ENCODE peak calls at places on chromosomes 6 and 20, in five cellular contexts. One of them, this sample, is unnamed.

GRCh38 chr6:150719099-150719767 is 119.5 kb downstream of the PLEKHG1 start:
- DNase-seq in fibroblast of the conjunctiva: no peak
- DNase-seq in effector memory CD8-positive, alpha-beta T cell: no peak
- DNase-seq in central memory CD4-positive, alpha-beta T cell: no peak
- DNase-seq in stimulated activated CD8-positive, alpha-beta memory T cell treated with anti-CD3 and anti-CD28 coated beads, Interleukin-15, amount 100 ng/mL, for 48 hours: no peak
- DNase-seq in this sample: no peak

GRCh38 chr20:49286689-49287551 is 9.1 kb upstream of the ZNFX1 start:
- DNase-seq in fibroblast of the conjunctiva: no peak
- DNase-seq in effector memory CD8-positive, alpha-beta T cell: no peak
- DNase-seq in central memory CD4-positive, alpha-beta T cell: no peak
- DNase-seq in stimulated activated CD8-positive, alpha-beta memory T cell treated with anti-CD3 and anti-CD28 coated beads, Interleukin-15, amount 100 ng/mL, for 48 hours: no peak
- DNase-seq in this sample: no peak

GRCh38 chr20:5843054-5843731 is 93.0 kb downstream of the SHLD1 start:
- DNase-seq in fibroblast of the conjunctiva: no peak
- DNase-seq in effector memory CD8-positive, alpha-beta T cell: no peak
- DNase-seq in central memory CD4-positive, alpha-beta T cell: peak
- DNase-seq in stimulated activated CD8-positive, alpha-beta memory T cell treated with anti-CD3 and anti-CD28 coated beads, Interleukin-15, amount 100 ng/mL, for 48 hours: no peak
- DNase-seq in this sample: no peak

GRCh38 chr6:126919947-126920346 is 198.5 kb upstream of the RSPO3 start:
- DNase-seq in fibroblast of the conjunctiva: peak
- DNase-seq in effector memory CD8-positive, alpha-beta T cell: no peak
- DNase-seq in central memory CD4-positive, alpha-beta T cell: no peak
- DNase-seq in stimulated activated CD8-positive, alpha-beta memory T cell treated with anti-CD3 and anti-CD28 coated beads, Interleukin-15, amount 100 ng/mL, for 48 hours: no peak
- DNase-seq in this sample: peak

GRCh38 chr20:24134284-24134683 is 145.7 kb upstream of the GGTLC1 start:
- DNase-seq in fibroblast of the conjunctiva: no peak
- DNase-seq in effector memory CD8-positive, alpha-beta T cell: no peak
- DNase-seq in central memory CD4-positive, alpha-beta T cell: no peak
- DNase-seq in stimulated activated CD8-positive, alpha-beta memory T cell treated with anti-CD3 and anti-CD28 coated beads, Interleukin-15, amount 100 ng/mL, for 48 hours: no peak
- DNase-seq in this sample: no peak

GRCh38 chr6:12679291-12679690 is 37.3 kb upstream of the PHACTR1 start:
- DNase-seq in fibroblast of the conjunctiva: no peak
- DNase-seq in effector memory CD8-positive, alpha-beta T cell: no peak
- DNase-seq in central memory CD4-positive, alpha-beta T cell: no peak
- DNase-seq in stimulated activated CD8-positive, alpha-beta memory T cell treated with anti-CD3 and anti-CD28 coated beads, Interleukin-15, amount 100 ng/mL, for 48 hours: no peak
- DNase-seq in this sample: no peak

GRCh38 chr6:146543940-146544661 is 468 bp downstream of the RAB32 start:
- DNase-seq in fibroblast of the conjunctiva: no peak
- DNase-seq in effector memory CD8-positive, alpha-beta T cell: no peak
- DNase-seq in central memory CD4-positive, alpha-beta T cell: no peak
- DNase-seq in stimulated activated CD8-positive, alpha-beta memory T cell treated with anti-CD3 and anti-CD28 coated beads, Interleukin-15, amount 100 ng/mL, for 48 hours: no peak
- DNase-seq in this sample: peak

GRCh38 chr6:37052027-37052628 is 46.7 kb downstream of the FGD2 start:
- DNase-seq in fibroblast of the conjunctiva: no peak
- DNase-seq in effector memory CD8-positive, alpha-beta T cell: no peak
- DNase-seq in central memory CD4-positive, alpha-beta T cell: no peak
- DNase-seq in stimulated activated CD8-positive, alpha-beta memory T cell treated with anti-CD3 and anti-CD28 coated beads, Interleukin-15, amount 100 ng/mL, for 48 hours: no peak
- DNase-seq in this sample: no peak

GRCh38 chr20:8527998-8528397 is 395.9 kb downstream of the PLCB1 start:
- DNase-seq in fibroblast of the conjunctiva: peak
- DNase-seq in effector memory CD8-positive, alpha-beta T cell: no peak
- DNase-seq in central memory CD4-positive, alpha-beta T cell: no peak
- DNase-seq in stimulated activated CD8-positive, alpha-beta memory T cell treated with anti-CD3 and anti-CD28 coated beads, Interleukin-15, amount 100 ng/mL, for 48 hours: no peak
- DNase-seq in this sample: peak

GRCh38 chr6:151807513-151808330 is at the start of gene ESR1:
- DNase-seq in fibroblast of the conjunctiva: peak
- DNase-seq in effector memory CD8-positive, alpha-beta T cell: no peak
- DNase-seq in central memory CD4-positive, alpha-beta T cell: no peak
- DNase-seq in stimulated activated CD8-positive, alpha-beta memory T cell treated with anti-CD3 and anti-CD28 coated beads, Interleukin-15, amount 100 ng/mL, for 48 hours: no peak
- DNase-seq in this sample: peak

GRCh38 chr6:33967266-33967767 is 163.5 kb upstream of the MLN start:
- DNase-seq in fibroblast of the conjunctiva: no peak
- DNase-seq in effector memory CD8-positive, alpha-beta T cell: no peak
- DNase-seq in central memory CD4-positive, alpha-beta T cell: no peak
- DNase-seq in stimulated activated CD8-positive, alpha-beta memory T cell treated with anti-CD3 and anti-CD28 coated beads, Interleukin-15, amount 100 ng/mL, for 48 hours: no peak
- DNase-seq in this sample: no peak

GRCh38 chr20:64156136-64156885 is 7.9 kb upstream of the MYT1 start:
- DNase-seq in fibroblast of the conjunctiva: no peak
- DNase-seq in effector memory CD8-positive, alpha-beta T cell: no peak
- DNase-seq in central memory CD4-positive, alpha-beta T cell: no peak
- DNase-seq in stimulated activated CD8-positive, alpha-beta memory T cell treated with anti-CD3 and anti-CD28 coated beads, Interleukin-15, amount 100 ng/mL, for 48 hours: no peak
- DNase-seq in this sample: no peak

GRCh38 chr6:17101422-17102257 is at the start of gene STMND1:
- DNase-seq in fibroblast of the conjunctiva: no peak
- DNase-seq in effector memory CD8-positive, alpha-beta T cell: no peak
- DNase-seq in central memory CD4-positive, alpha-beta T cell: no peak
- DNase-seq in stimulated activated CD8-positive, alpha-beta memory T cell treated with anti-CD3 and anti-CD28 coated beads, Interleukin-15, amount 100 ng/mL, for 48 hours: no peak
- DNase-seq in this sample: no peak

GRCh38 chr20:53146201-53146891 is 174.2 kb downstream of the TSHZ2 start:
- DNase-seq in fibroblast of the conjunctiva: no peak
- DNase-seq in effector memory CD8-positive, alpha-beta T cell: no peak
- DNase-seq in central memory CD4-positive, alpha-beta T cell: peak
- DNase-seq in stimulated activated CD8-positive, alpha-beta memory T cell treated with anti-CD3 and anti-CD28 coated beads, Interleukin-15, amount 100 ng/mL, for 48 hours: peak
- DNase-seq in this sample: no peak

GRCh38 chr20:25057234-25058050 is 497 bp downstream of the ACSS1 start:
- DNase-seq in fibroblast of the conjunctiva: no peak
- DNase-seq in effector memory CD8-positive, alpha-beta T cell: peak
- DNase-seq in central memory CD4-positive, alpha-beta T cell: peak
- DNase-seq in stimulated activated CD8-positive, alpha-beta memory T cell treated with anti-CD3 and anti-CD28 coated beads, Interleukin-15, amount 100 ng/mL, for 48 hours: peak
- DNase-seq in this sample: no peak

GRCh38 chr20:24577271-24577909 is 108.0 kb downstream of the SYNDIG1 start:
- DNase-seq in fibroblast of the conjunctiva: no peak
- DNase-seq in effector memory CD8-positive, alpha-beta T cell: no peak
- DNase-seq in central memory CD4-positive, alpha-beta T cell: no peak
- DNase-seq in stimulated activated CD8-positive, alpha-beta memory T cell treated with anti-CD3 and anti-CD28 coated beads, Interleukin-15, amount 100 ng/mL, for 48 hours: no peak
- DNase-seq in this sample: no peak

GRCh38 chr20:41145821-41146620 is 8.7 kb downstream of the PLCG1 start:
- DNase-seq in fibroblast of the conjunctiva: no peak
- DNase-seq in effector memory CD8-positive, alpha-beta T cell: no peak
- DNase-seq in central memory CD4-positive, alpha-beta T cell: no peak
- DNase-seq in stimulated activated CD8-positive, alpha-beta memory T cell treated with anti-CD3 and anti-CD28 coated beads, Interleukin-15, amount 100 ng/mL, for 48 hours: no peak
- DNase-seq in this sample: no peak

GRCh38 chr6:127120109-127120786 is 1.8 kb downstream of the RSPO3 start:
- DNase-seq in fibroblast of the conjunctiva: no peak
- DNase-seq in effector memory CD8-positive, alpha-beta T cell: no peak
- DNase-seq in central memory CD4-positive, alpha-beta T cell: no peak
- DNase-seq in stimulated activated CD8-positive, alpha-beta memory T cell treated with anti-CD3 and anti-CD28 coated beads, Interleukin-15, amount 100 ng/mL, for 48 hours: no peak
- DNase-seq in this sample: no peak

GRCh38 chr6:152270301-152270925 is 366.7 kb downstream of the SYNE1 start:
- DNase-seq in fibroblast of the conjunctiva: peak
- DNase-seq in effector memory CD8-positive, alpha-beta T cell: no peak
- DNase-seq in central memory CD4-positive, alpha-beta T cell: no peak
- DNase-seq in stimulated activated CD8-positive, alpha-beta memory T cell treated with anti-CD3 and anti-CD28 coated beads, Interleukin-15, amount 100 ng/mL, for 48 hours: no peak
- DNase-seq in this sample: peak

GRCh38 chr6:84528201-84528600 is 236.2 kb downstream of the TBX18 start:
- DNase-seq in fibroblast of the conjunctiva: no peak
- DNase-seq in effector memory CD8-positive, alpha-beta T cell: no peak
- DNase-seq in central memory CD4-positive, alpha-beta T cell: no peak
- DNase-seq in stimulated activated CD8-positive, alpha-beta memory T cell treated with anti-CD3 and anti-CD28 coated beads, Interleukin-15, amount 100 ng/mL, for 48 hours: no peak
- DNase-seq in this sample: no peak

GRCh38 chr20:25512709-25513108 is 72.6 kb downstream of the NINL start:
- DNase-seq in fibroblast of the conjunctiva: no peak
- DNase-seq in effector memory CD8-positive, alpha-beta T cell: no peak
- DNase-seq in central memory CD4-positive, alpha-beta T cell: no peak
- DNase-seq in stimulated activated CD8-positive, alpha-beta memory T cell treated with anti-CD3 and anti-CD28 coated beads, Interleukin-15, amount 100 ng/mL, for 48 hours: no peak
- DNase-seq in this sample: no peak

GRCh38 chr6:81304486-81304885 is 448.0 kb downstream of the TENT5A start:
- DNase-seq in fibroblast of the conjunctiva: no peak
- DNase-seq in effector memory CD8-positive, alpha-beta T cell: no peak
- DNase-seq in central memory CD4-positive, alpha-beta T cell: no peak
- DNase-seq in stimulated activated CD8-positive, alpha-beta memory T cell treated with anti-CD3 and anti-CD28 coated beads, Interleukin-15, amount 100 ng/mL, for 48 hours: no peak
- DNase-seq in this sample: no peak

GRCh38 chr6:42136508-42137191 is 5.8 kb downstream of the C6orf132 start:
- DNase-seq in fibroblast of the conjunctiva: no peak
- DNase-seq in effector memory CD8-positive, alpha-beta T cell: no peak
- DNase-seq in central memory CD4-positive, alpha-beta T cell: no peak
- DNase-seq in stimulated activated CD8-positive, alpha-beta memory T cell treated with anti-CD3 and anti-CD28 coated beads, Interleukin-15, amount 100 ng/mL, for 48 hours: peak
- DNase-seq in this sample: peak

GRCh38 chr20:22716824-22717351 is 132.5 kb upstream of the FOXA2 start:
- DNase-seq in fibroblast of the conjunctiva: no peak
- DNase-seq in effector memory CD8-positive, alpha-beta T cell: no peak
- DNase-seq in central memory CD4-positive, alpha-beta T cell: no peak
- DNase-seq in stimulated activated CD8-positive, alpha-beta memory T cell treated with anti-CD3 and anti-CD28 coated beads, Interleukin-15, amount 100 ng/mL, for 48 hours: no peak
- DNase-seq in this sample: no peak

GRCh38 chr6:33419580-33420492 is at the start of gene SYNGAP1:
- DNase-seq in fibroblast of the conjunctiva: peak
- DNase-seq in effector memory CD8-positive, alpha-beta T cell: no peak
- DNase-seq in central memory CD4-positive, alpha-beta T cell: no peak
- DNase-seq in stimulated activated CD8-positive, alpha-beta memory T cell treated with anti-CD3 and anti-CD28 coated beads, Interleukin-15, amount 100 ng/mL, for 48 hours: no peak
- DNase-seq in this sample: peak

GRCh38 chr20:47220161-47220582 is 136.3 kb downstream of the ZMYND8 start:
- DNase-seq in fibroblast of the conjunctiva: no peak
- DNase-seq in effector memory CD8-positive, alpha-beta T cell: peak
- DNase-seq in central memory CD4-positive, alpha-beta T cell: peak
- DNase-seq in stimulated activated CD8-positive, alpha-beta memory T cell treated with anti-CD3 and anti-CD28 coated beads, Interleukin-15, amount 100 ng/mL, for 48 hours: peak
- DNase-seq in this sample: no peak

GRCh38 chr20:46941404-46941803 is 46.8 kb downstream of the EYA2 start:
- DNase-seq in fibroblast of the conjunctiva: no peak
- DNase-seq in effector memory CD8-positive, alpha-beta T cell: no peak
- DNase-seq in central memory CD4-positive, alpha-beta T cell: no peak
- DNase-seq in stimulated activated CD8-positive, alpha-beta memory T cell treated with anti-CD3 and anti-CD28 coated beads, Interleukin-15, amount 100 ng/mL, for 48 hours: no peak
- DNase-seq in this sample: no peak

GRCh38 chr20:15675813-15676484 is 897.3 kb downstream of the KIF16B start:
- DNase-seq in fibroblast of the conjunctiva: no peak
- DNase-seq in effector memory CD8-positive, alpha-beta T cell: no peak
- DNase-seq in central memory CD4-positive, alpha-beta T cell: no peak
- DNase-seq in stimulated activated CD8-positive, alpha-beta memory T cell treated with anti-CD3 and anti-CD28 coated beads, Interleukin-15, amount 100 ng/mL, for 48 hours: no peak
- DNase-seq in this sample: no peak

GRCh38 chr6:43277643-43278523 is 20.2 kb upstream of the SLC22A7 start:
- DNase-seq in fibroblast of the conjunctiva: no peak
- DNase-seq in effector memory CD8-positive, alpha-beta T cell: no peak
- DNase-seq in central memory CD4-positive, alpha-beta T cell: no peak
- DNase-seq in stimulated activated CD8-positive, alpha-beta memory T cell treated with anti-CD3 and anti-CD28 coated beads, Interleukin-15, amount 100 ng/mL, for 48 hours: no peak
- DNase-seq in this sample: no peak

GRCh38 chr6:91781946-91782345 is 1195.1 kb upstream of the MAP3K7 start:
- DNase-seq in fibroblast of the conjunctiva: no peak
- DNase-seq in effector memory CD8-positive, alpha-beta T cell: no peak
- DNase-seq in central memory CD4-positive, alpha-beta T cell: no peak
- DNase-seq in stimulated activated CD8-positive, alpha-beta memory T cell treated with anti-CD3 and anti-CD28 coated beads, Interleukin-15, amount 100 ng/mL, for 48 hours: no peak
- DNase-seq in this sample: no peak

GRCh38 chr20:53989401-53989800 is 81.0 kb downstream of the BCAS1 start:
- DNase-seq in fibroblast of the conjunctiva: no peak
- DNase-seq in effector memory CD8-positive, alpha-beta T cell: no peak
- DNase-seq in central memory CD4-positive, alpha-beta T cell: no peak
- DNase-seq in stimulated activated CD8-positive, alpha-beta memory T cell treated with anti-CD3 and anti-CD28 coated beads, Interleukin-15, amount 100 ng/mL, for 48 hours: no peak
- DNase-seq in this sample: no peak

GRCh38 chr20:2900845-2901592 is 27.7 kb downstream of the PTPRA start:
- DNase-seq in fibroblast of the conjunctiva: no peak
- DNase-seq in effector memory CD8-positive, alpha-beta T cell: no peak
- DNase-seq in central memory CD4-positive, alpha-beta T cell: no peak
- DNase-seq in stimulated activated CD8-positive, alpha-beta memory T cell treated with anti-CD3 and anti-CD28 coated beads, Interleukin-15, amount 100 ng/mL, for 48 hours: no peak
- DNase-seq in this sample: no peak

GRCh38 chr6:74197310-74197709 is 501.3 kb downstream of the CD109 start:
- DNase-seq in fibroblast of the conjunctiva: no peak
- DNase-seq in effector memory CD8-positive, alpha-beta T cell: no peak
- DNase-seq in central memory CD4-positive, alpha-beta T cell: no peak
- DNase-seq in stimulated activated CD8-positive, alpha-beta memory T cell treated with anti-CD3 and anti-CD28 coated beads, Interleukin-15, amount 100 ng/mL, for 48 hours: no peak
- DNase-seq in this sample: no peak

GRCh38 chr6:150813319-150813992 is 52.0 kb upstream of the MTHFD1L start:
- DNase-seq in fibroblast of the conjunctiva: no peak
- DNase-seq in effector memory CD8-positive, alpha-beta T cell: peak
- DNase-seq in central memory CD4-positive, alpha-beta T cell: no peak
- DNase-seq in stimulated activated CD8-positive, alpha-beta memory T cell treated with anti-CD3 and anti-CD28 coated beads, Interleukin-15, amount 100 ng/mL, for 48 hours: peak
- DNase-seq in this sample: peak

GRCh38 chr6:62891065-62891647 is 320.1 kb upstream of the FKBP1C start:
- DNase-seq in fibroblast of the conjunctiva: no peak
- DNase-seq in effector memory CD8-positive, alpha-beta T cell: no peak
- DNase-seq in central memory CD4-positive, alpha-beta T cell: no peak
- DNase-seq in stimulated activated CD8-positive, alpha-beta memory T cell treated with anti-CD3 and anti-CD28 coated beads, Interleukin-15, amount 100 ng/mL, for 48 hours: no peak
- DNase-seq in this sample: no peak

GRCh38 chr6:13457577-13457976 is 29.8 kb downstream of the GFOD1 start:
- DNase-seq in fibroblast of the conjunctiva: no peak
- DNase-seq in effector memory CD8-positive, alpha-beta T cell: no peak
- DNase-seq in central memory CD4-positive, alpha-beta T cell: no peak
- DNase-seq in stimulated activated CD8-positive, alpha-beta memory T cell treated with anti-CD3 and anti-CD28 coated beads, Interleukin-15, amount 100 ng/mL, for 48 hours: no peak
- DNase-seq in this sample: no peak